ENCODE peak calls at places on chromosomes 11 and 22, in five cellular contexts. K is NCI-H1105, E is T-helper 2 cell, W is hippocampal formation, A is foreskin fibroblast. H is an unnamed sample.
A peak's percentile ranks its signal among the peaks of the same experiment; 100 is the strongest.

GRCh38 chr11:22416462-22416861 is 78.3 kb downstream of the SLC17A6 start:
- DNase-seq in K (no peak), E (no peak), W (no peak), A (peak; percentile 2), H (no peak)

GRCh38 chr22:50422961-50423815 is 51.6 kb downstream of the SBF1 start:
- DNase-seq in E (no peak), W (no peak), A (no peak), K (no peak), H (no peak)

GRCh38 chr22:22576244-22576988 is 17.4 kb upstream of the PRAME start:
- DNase-seq in E (no peak), A (peak; percentile 74), K (peak; percentile 21), W (no peak), H (no peak)

GRCh38 chr22:30370681-30371080 is 13.9 kb downstream of the CCDC157 start:
- DNase-seq in K (no peak), E (no peak), A (no peak), W (no peak), H (no peak)

GRCh38 chr11:35058318-35058717 is 80.7 kb upstream of the CD44 start:
- DNase-seq in W (no peak), E (no peak), K (no peak), A (no peak), H (no peak)

GRCh38 chr11:1946812-1947480 is at the start of gene MRPL23:
- DNase-seq in W (no peak), A (no peak), K (no peak), E (peak; percentile 28), H (no peak)

GRCh38 chr22:49532831-49533802 is 294.6 kb downstream of the BRD1 start:
- DNase-seq in W (no peak), A (no peak), K (peak; percentile 24), E (no peak), H (peak; percentile 27)

GRCh38 chr11:104774578-104774977 is 123.7 kb downstream of the CASP12 start:
- DNase-seq in A (no peak), E (no peak), K (no peak), W (no peak), H (no peak)

GRCh38 chr11:44568706-44569473 is 3.4 kb downstream of the CD82 start:
- DNase-seq in K (no peak), A (peak; percentile 95), E (peak; percentile 76), W (peak; percentile 10), H (no peak)

GRCh38 chr11:126488591-126489370 is 133.3 kb downstream of the ST3GAL4 start:
- DNase-seq in A (no peak), W (no peak), E (no peak), K (no peak), H (no peak)

GRCh38 chr11:77146261-77147035 is 18.4 kb downstream of the MYO7A start:
- DNase-seq in W (no peak), E (no peak), A (no peak), K (no peak), H (no peak)

GRCh38 chr22:39348909-39349505 is 784 bp upstream of the SYNGR1 start:
- DNase-seq in A (peak; percentile 2), W (peak; percentile 38), K (peak; percentile 17), E (no peak), H (peak; percentile 2)

GRCh38 chr11:110173775-110174644 is 80.8 kb downstream of the ZC3H12C start:
- DNase-seq in E (peak; percentile 39), W (peak; percentile 29), A (peak; percentile 82), K (no peak), H (peak; percentile 10)

GRCh38 chr22:41687901-41688364 is 734 bp downstream of the SNU13 start:
- DNase-seq in W (no peak), K (peak; percentile 15), A (peak; percentile 50), E (no peak), H (no peak)

GRCh38 chr11:71544525-71545214 is 3.5 kb upstream of the KRTAP5-9 start:
- DNase-seq in K (no peak), A (no peak), W (no peak), E (no peak), H (no peak)

GRCh38 chr11:119371778-119372182 is 9.7 kb downstream of the USP2 start:
- DNase-seq in E (no peak), W (peak; percentile 82), A (peak; percentile 30), K (no peak), H (no peak)

GRCh38 chr11:101474666-101475065 is 109.1 kb downstream of the TRPC6 start:
- DNase-seq in W (no peak), A (peak; percentile 36), E (no peak), K (no peak), H (no peak)

GRCh38 chr11:107963091-107963490 is 34.8 kb downstream of the RAB39A start:
- DNase-seq in E (no peak), W (no peak), A (no peak), K (no peak), H (no peak)

GRCh38 chr11:79113099-79113498 is 327.7 kb downstream of the TENM4 start:
- DNase-seq in K (no peak), A (no peak), W (no peak), E (no peak), H (no peak)

GRCh38 chr11:27183672-27184457 is 143.2 kb downstream of the BBOX1 start:
- DNase-seq in E (peak; percentile 6), K (peak; percentile 51), W (peak; percentile 78), A (peak; percentile 79), H (peak; percentile 50)

GRCh38 chr11:63567044-63567840 is 4.1 kb upstream of the PLAAT2 start:
- DNase-seq in K (no peak), E (peak; percentile 66), W (no peak), A (peak; percentile 88), H (peak; percentile 24)

GRCh38 chr11:130631119-130631518 is 182.7 kb downstream of the ADAMTS15 start:
- DNase-seq in K (no peak), E (no peak), W (no peak), A (peak; percentile 93), H (no peak)

GRCh38 chr22:26904483-26904882 is 247.1 kb downstream of the MIAT start:
- DNase-seq in W (no peak), E (no peak), K (no peak), A (no peak), H (no peak)

GRCh38 chr11:74572349-74572748 is 20.0 kb upstream of the POLD3 start:
- DNase-seq in E (no peak), K (no peak), W (no peak), A (peak; percentile 3), H (no peak)

H was measured in NCI-H748 treated with DMSO at 0.1 percent for 48 hours.